ENCODE peak calls at places on chromosomes 12 and 14, in four cellular contexts. H is GM19239; B is NCI-H1092 treated with DMSO at 0.1 percent for 48 hours; R is activated CD8-positive, alpha-beta memory T cell treated with anti-CD3 and anti-CD28 coated beads, Interleukin-2, amount 10 ng/mL, durations not matched to agents 7 days and 5 days. E is an unnamed sample.

GRCh38 chr14:96578619-96579018 is 76.4 kb downstream of the PAPOLA start:
- DNase-seq in H (no peak), B (no peak), R (no peak), E (no peak)

GRCh38 chr14:26960049-26960688 is 362.3 kb upstream of the NOVA1 start:
- DNase-seq in H (no peak), B (no peak), R (no peak), E (no peak)

GRCh38 chr12:18320036-18320617 is 58.8 kb downstream of the PIK3C2G start:
- DNase-seq in H (no peak), B (peak; percentile 10), R (no peak), E (no peak)

GRCh38 chr12:66188584-66189475 is at the start of gene IRAK3:
- DNase-seq in H (peak; percentile 36), B (peak; percentile 45), R (peak; percentile 49), E (no peak)

GRCh38 chr14:91873476-91874265 is 6.3 kb upstream of the TC2N start:
- DNase-seq in H (peak; percentile 70), B (no peak), R (peak; percentile 94), E (no peak)

GRCh38 chr12:10663869-10664268 is 10.0 kb downstream of the STYK1 start:
- DNase-seq in H (no peak), B (no peak), R (no peak), E (no peak)

GRCh38 chr12:107436376-107436775 is 249.2 kb upstream of the PWP1 start:
- DNase-seq in H (no peak), B (no peak), R (no peak), E (no peak)

GRCh38 chr14:59939828-59940227 is 19.9 kb downstream of the LRRC9 start:
- DNase-seq in H (no peak), B (no peak), R (no peak), E (no peak)

GRCh38 chr12:31355747-31356107 is 29.8 kb upstream of the SINHCAF start:
- DNase-seq in H (no peak), B (no peak), R (no peak), E (no peak)

GRCh38 chr12:113075137-113075683 is 18.7 kb downstream of the DTX1 start:
- DNase-seq in H (peak; percentile 94), B (no peak), R (no peak), E (no peak)

GRCh38 chr14:99570542-99571302 is 33.3 kb downstream of the CCDC85C start:
- DNase-seq in H (no peak), B (no peak), R (no peak), E (no peak)

GRCh38 chr14:35558680-35559079 is 24.7 kb downstream of the INSM2 start:
- DNase-seq in H (no peak), B (peak; percentile 32), R (no peak), E (no peak)

GRCh38 chr14:105529506-105530445 is 3.4 kb downstream of the TMEM121 start:
- DNase-seq in H (no peak), B (no peak), R (peak; percentile 74), E (no peak)

GRCh38 chr12:44875417-44875953 is 630 bp downstream of the NELL2 start:
- DNase-seq in H (no peak), B (peak; percentile 91), R (no peak), E (no peak)

GRCh38 chr12:21296751-21297406 is 37.8 kb downstream of the SLCO1A2 start:
- DNase-seq in H (no peak), B (no peak), R (no peak), E (no peak)

GRCh38 chr12:52316701-52317100 is 4.5 kb downstream of the KRT83 start:
- DNase-seq in H (no peak), B (no peak), R (peak; percentile 23), E (no peak)

GRCh38 chr12:54197037-54197909 is 8.5 kb upstream of the SMUG1 start:
- DNase-seq in H (no peak), B (no peak), R (no peak), E (no peak)

GRCh38 chr12:52009081-52009751 is 2.5 kb downstream of the TAMALIN start:
- DNase-seq in H (no peak), B (no peak), R (no peak), E (no peak)

GRCh38 chr12:61490732-61491498 is 769.3 kb upstream of the USP15 start:
- DNase-seq in H (no peak), B (no peak), R (no peak), E (no peak)